ENCODE peak calls at places on chromosomes 7 and 10, in five cellular contexts. B is ovary, G is spleen, O is adrenal gland, W is gastrocnemius medialis. T is an unnamed sample.

GRCh38 chr7:127667017-127667670 is 15.2 kb downstream of the SND1 start:
- DNase-seq in B (no peak), G (no peak), O (no peak), W (no peak), T (no peak)

GRCh38 chr7:2143450-2143849 is 89.3 kb downstream of the MAD1L1 start:
- DNase-seq in B (no peak), G (no peak), O (no peak), W (no peak), T (no peak)

GRCh38 chr10:52314007-52314821 is at the start of gene DKK1:
- DNase-seq in B (no peak), G (peak), O (peak), W (peak), T (peak)

GRCh38 chr10:75400163-75400768 is 1.3 kb downstream of the ZNF503 start:
- DNase-seq in B (peak), G (no peak), O (no peak), W (no peak), T (no peak)

GRCh38 chr7:79789584-79790345 is 336.3 kb upstream of the MAGI2 start:
- DNase-seq in B (no peak), G (no peak), O (no peak), W (no peak), T (no peak)

GRCh38 chr10:122674781-122675180 is 24.9 kb downstream of the C10orf120 start:
- DNase-seq in B (no peak), G (no peak), O (no peak), W (no peak), T (no peak)

GRCh38 chr7:131173148-131173890 is 154.4 kb upstream of the MKLN1 start:
- DNase-seq in B (no peak), G (no peak), O (no peak), W (no peak), T (no peak)

GRCh38 chr10:6753644-6754043 is 173.6 kb upstream of the PRKCQ start:
- DNase-seq in B (no peak), G (no peak), O (no peak), W (peak), T (no peak)

GRCh38 chr7:77753173-77753572 is 45.1 kb downstream of the TMEM60 start:
- DNase-seq in B (no peak), G (no peak), O (no peak), W (no peak), T (no peak)

GRCh38 chr10:78863601-78864239 is 205.0 kb upstream of the ZMIZ1 start:
- DNase-seq in B (no peak), G (no peak), O (no peak), W (no peak), T (no peak)

GRCh38 chr10:48523820-48524758 is 80.8 kb downstream of the ARHGAP22 start:
- DNase-seq in B (peak), G (peak), O (no peak), W (no peak), T (no peak)

GRCh38 chr7:79241288-79242055 is 212.0 kb downstream of the MAGI2 start:
- DNase-seq in B (no peak), G (no peak), O (no peak), W (no peak), T (no peak)

GRCh38 chr10:77004917-77005564 is 632.6 kb downstream of the KCNMA1 start:
- DNase-seq in B (no peak), G (no peak), O (peak), W (no peak), T (peak)

GRCh38 chr7:154748387-154748786 is 254.5 kb downstream of the PAXIP1 start:
- DNase-seq in B (no peak), G (no peak), O (no peak), W (no peak), T (no peak)

GRCh38 chr7:29243777-29244655 is 49.4 kb downstream of the CHN2 start:
- DNase-seq in B (no peak), G (no peak), O (no peak), W (no peak), T (no peak)

GRCh38 chr7:468141-468540 is 51.5 kb downstream of the PDGFA start:
- DNase-seq in B (no peak), G (no peak), O (no peak), W (no peak), T (no peak)

GRCh38 chr10:87079106-87079836 is 15.4 kb downstream of the GLUD1 start:
- DNase-seq in B (no peak), G (no peak), O (no peak), W (no peak), T (no peak)

GRCh38 chr7:43430412-43430811 is 152.5 kb upstream of the STK17A start:
- DNase-seq in B (no peak), G (no peak), O (no peak), W (no peak), T (no peak)

GRCh38 chr7:2537981-2538851 is 17.1 kb downstream of the BRAT1 start:
- DNase-seq in B (no peak), G (peak), O (peak), W (no peak), T (no peak)

GRCh38 chr7:665751-666453 is 60.6 kb upstream of the DNAAF5 start:
- DNase-seq in B (peak), G (peak), O (no peak), W (no peak), T (no peak)

GRCh38 chr7:137036768-137037167 is 168.3 kb downstream of the CHRM2 start:
- DNase-seq in B (no peak), G (no peak), O (no peak), W (no peak), T (no peak)

GRCh38 chr10:79181227-79181626 is 112.5 kb downstream of the ZMIZ1 start:
- DNase-seq in B (no peak), G (no peak), O (no peak), W (no peak), T (no peak)

GRCh38 chr7:4694653-4695335 is 12.7 kb downstream of the FOXK1 start:
- DNase-seq in B (peak), G (no peak), O (peak), W (peak), T (peak)

GRCh38 chr10:129332476-129332875 is 134.6 kb upstream of the MGMT start:
- DNase-seq in B (no peak), G (no peak), O (no peak), W (no peak), T (peak)

GRCh38 chr10:92356041-92356440 is 65.1 kb downstream of the MARCHF5 start:
- DNase-seq in B (no peak), G (no peak), O (no peak), W (no peak), T (no peak)

DNA sequence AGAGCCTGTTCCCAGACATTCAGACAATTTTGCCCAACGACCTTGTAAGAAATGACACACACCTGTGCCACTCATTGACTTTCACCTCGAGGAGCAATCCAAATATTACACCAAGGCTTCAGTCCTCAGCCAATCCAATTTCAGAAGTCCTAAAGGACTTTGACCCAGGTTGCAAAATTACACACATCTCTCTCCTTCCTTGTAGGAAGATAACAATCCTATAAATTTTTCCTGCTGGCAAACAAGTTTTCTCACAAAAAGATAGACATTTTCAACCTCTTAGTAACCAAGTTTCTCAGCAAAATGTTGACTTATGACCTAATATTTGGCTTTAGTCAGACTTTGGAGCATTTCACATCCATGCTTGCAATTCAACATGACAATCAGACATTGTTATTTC is 745.0 kb downstream of the GRID1 start:
- DNase-seq in B (no peak), G (no peak), O (no peak), W (no peak), T (no peak)
- H3K27ac ChIP-seq in B (no peak), G (no peak), O (no peak), W (no peak), T (no peak)

GRCh38 chr10:106705576-106706526 is 458.7 kb downstream of the SORCS1 start:
- DNase-seq in B (peak), G (no peak), O (peak), W (no peak), T (peak)
- TF ChIP-seq POLR2A in B (no peak), G (no peak), O (no peak), W (no peak), T (no peak)

GRCh38 chr10:84195044-84195830 is 900 bp downstream of the CDHR1 start:
- DNase-seq in B (no peak), G (peak), O (no peak), W (no peak), T (no peak)

GRCh38 chr10:84193327-84193726 is 1.0 kb upstream of the CDHR1 start:
- DNase-seq in B (no peak), G (peak), O (no peak), W (no peak), T (no peak)

GRCh38 chr10:84196083-84196482 is 1.7 kb downstream of the CDHR1 start:
- DNase-seq in B (no peak), G (no peak), O (no peak), W (no peak), T (no peak)

GRCh38 chr10:84194424-84195043 is at the start of gene CDHR1:
- DNase-seq in B (no peak), G (peak), O (no peak), W (no peak), T (no peak)

GRCh38 chr10:84193846-84194423 is 402 bp upstream of the CDHR1 start:
- DNase-seq in B (no peak), G (peak), O (no peak), W (no peak), T (no peak)
- H3K27ac ChIP-seq in B (no peak), G (peak), O (no peak), W (no peak), T (no peak)

GRCh38 chr7:116671681-116672595 is at the start of gene MET:
- DNase-seq in B (peak), G (peak), O (peak), W (peak), T (peak)
- TF ChIP-seq POLR2A in B (no peak), G (no peak), O (no peak), W (peak), T (peak)

T was measured in tibial nerve.